ENCODE peak calls at places on chromosomes 5 and 9, in ten cellular contexts. U is right atrium auricular region; H is activated gamma-delta T cell treated with Interleukin-2 at 50 U/mL for 16 hours; G is stomach; A is cerebellar cortex; Y is lung; D is HCEC 1CT; J is NCI-H2081; C is stimulated activated CD8-positive, alpha-beta memory T cell treated with anti-CD3 and anti-CD28 coated beads, Interleukin-4, amount 100 ng/mL, for 4 hours; Q is activated CD4-positive, alpha-beta T cell treated with anti-CD3 and anti-CD28 coated beads for 1 hour. K is an unnamed sample.

GRCh38 chr5:181028032-181028819 is 11.8 kb upstream of the BTNL9 start:
- DNase-seq in U (no peak), H (no peak), G (no peak), A (no peak), Y (no peak), D (no peak), J (no peak), C (no peak), Q (no peak), K (no peak)

GRCh38 chr9:84667571-84668203 is 1.8 kb upstream of the NTRK2 start:
- DNase-seq in U (no peak), H (no peak), G (no peak), A (peak), Y (no peak), D (no peak), J (peak), C (no peak), Q (no peak), K (peak)

GRCh38 chr5:143233020-143233419 is 170.5 kb downstream of the NR3C1 start:
- DNase-seq in U (no peak), H (no peak), G (no peak), A (no peak), Y (no peak), D (no peak), J (no peak), C (no peak), Q (no peak), K (no peak)

GRCh38 chr9:127224883-127225739 is 39.5 kb upstream of the GARNL3 start:
- DNase-seq in U (peak), H (peak), G (peak), A (peak), Y (peak), D (peak), J (peak), C (peak), Q (peak), K (peak)

GRCh38 chr5:178477224-178478201 is 112.7 kb downstream of the COL23A1 start:
- DNase-seq in U (no peak), H (no peak), G (no peak), A (no peak), Y (no peak), D (no peak), J (no peak), C (no peak), Q (no peak), K (no peak)

GRCh38 chr5:12662545-12663314 is 758.5 kb upstream of the CTNND2 start:
- DNase-seq in U (no peak), H (no peak), G (no peak), A (no peak), Y (no peak), D (no peak), J (no peak), C (no peak), Q (no peak), K (no peak)

GRCh38 chr9:34991833-34992375 is 2.4 kb downstream of the DNAJB5 start:
- DNase-seq in U (no peak), H (no peak), G (no peak), A (peak), Y (no peak), D (no peak), J (no peak), C (no peak), Q (no peak), K (no peak)

GRCh38 chr5:96952946-96953730 is 17.3 kb downstream of the LNPEP start:
- DNase-seq in U (no peak), H (no peak), G (no peak), A (peak), Y (no peak), D (no peak), J (no peak), C (no peak), Q (no peak), K (no peak)

GRCh38 chr5:58871648-58872242 is 288.9 kb downstream of the RAB3C start:
- DNase-seq in U (no peak), H (peak), G (no peak), A (peak), Y (no peak), D (peak), J (no peak), C (no peak), Q (no peak), K (peak)

GRCh38 chr5:8644377-8644776 is 775.4 kb downstream of the MTRR start:
- DNase-seq in U (no peak), H (no peak), G (no peak), A (no peak), Y (no peak), D (no peak), J (no peak), C (no peak), Q (no peak), K (no peak)

GRCh38 chr5:151608522-151608921 is 17.4 kb upstream of the FAT2 start:
- DNase-seq in U (no peak), H (no peak), G (no peak), A (no peak), Y (no peak), D (no peak), J (no peak), C (no peak), Q (no peak), K (no peak)

GRCh38 chr5:74232281-74232680 is 408.2 kb downstream of the ENC1 start:
- DNase-seq in U (no peak), H (no peak), G (no peak), A (no peak), Y (no peak), D (peak), J (no peak), C (no peak), Q (no peak), K (no peak)

GRCh38 chr5:138460032-138460693 is 5.1 kb upstream of the EGR1 start:
- DNase-seq in U (no peak), H (no peak), G (no peak), A (no peak), Y (no peak), D (no peak), J (no peak), C (no peak), Q (no peak), K (no peak)

GRCh38 chr5:75509956-75510355 is 1.5 kb downstream of the CERT1 start:
- DNase-seq in U (no peak), H (no peak), G (no peak), A (peak), Y (peak), D (peak), J (no peak), C (no peak), Q (no peak), K (peak)

GRCh38 chr9:27496134-27496504 is 28.0 kb upstream of the IFNK start:
- DNase-seq in U (no peak), H (no peak), G (no peak), A (no peak), Y (no peak), D (no peak), J (no peak), C (no peak), Q (no peak), K (no peak)

GRCh38 chr9:92746567-92747458 is 17.8 kb downstream of the BICD2 start:
- DNase-seq in U (no peak), H (no peak), G (no peak), A (no peak), Y (no peak), D (peak), J (no peak), C (no peak), Q (no peak), K (no peak)

GRCh38 chr9:85600675-85601263 is 141.0 kb downstream of the AGTPBP1 start:
- DNase-seq in U (no peak), H (no peak), G (no peak), A (no peak), Y (no peak), D (no peak), J (no peak), C (no peak), Q (no peak), K (no peak)

GRCh38 chr9:129059796-129060785 is 20.8 kb upstream of the DOLPP1 start:
- DNase-seq in U (no peak), H (no peak), G (no peak), A (no peak), Y (no peak), D (no peak), J (no peak), C (no peak), Q (no peak), K (no peak)

GRCh38 chr5:74093501-74093993 is 467.6 kb downstream of the ARHGEF28 start:
- DNase-seq in U (no peak), H (no peak), G (no peak), A (no peak), Y (no peak), D (no peak), J (no peak), C (no peak), Q (no peak), K (peak)

GRCh38 chr9:101268426-101268825 is 116.4 kb downstream of the BAAT start:
- DNase-seq in U (no peak), H (no peak), G (no peak), A (no peak), Y (no peak), D (no peak), J (no peak), C (no peak), Q (no peak), K (no peak)

GRCh38 chr9:136052991-136053756 is 41.9 kb downstream of the NACC2 start:
- DNase-seq in U (no peak), H (no peak), G (no peak), A (peak), Y (no peak), D (no peak), J (no peak), C (no peak), Q (no peak), K (no peak)

GRCh38 chr9:110106698-110107097 is 101.3 kb downstream of the C9orf152 start:
- DNase-seq in U (no peak), H (no peak), G (no peak), A (no peak), Y (no peak), D (no peak), J (no peak), C (no peak), Q (no peak), K (no peak)

GRCh38 chr5:173729079-173729765 is 112.8 kb upstream of the BOD1 start:
- DNase-seq in U (no peak), H (no peak), G (no peak), A (no peak), Y (peak), D (no peak), J (no peak), C (no peak), Q (no peak), K (no peak)

GRCh38 chr9:132894857-132895846 is 16.5 kb downstream of the SPACA9 start:
- DNase-seq in U (no peak), H (no peak), G (no peak), A (no peak), Y (no peak), D (no peak), J (no peak), C (no peak), Q (no peak), K (no peak)